ENCODE peak calls at places on chromosomes 11 and 22, in six cellular contexts. Q is effector memory CD4-positive, alpha-beta T cell; H is Calu3; J is PC-9; N is activated naive CD4-positive, alpha-beta T cell; Z is mucosa of gallbladder. U is an unnamed sample.

GRCh38 chr11:68148882-68149281 is 27.7 kb upstream of the CHKA start:
- DNase-seq in N (no peak), Q (no peak), Z (no peak), J (peak), H (no peak), U (no peak)

GRCh38 chr22:21593406-21594232 is 26.1 kb downstream of the UBE2L3 start:
- DNase-seq in N (no peak), Q (no peak), J (no peak), H (peak), Z (no peak), U (no peak)

GRCh38 chr11:32317646-32318045 is 117.7 kb downstream of the WT1 start:
- DNase-seq in N (no peak), Z (no peak), J (no peak), H (no peak), Q (no peak), U (no peak)

GRCh38 chr22:48366056-48366455 is 1461.6 kb downstream of the BRD1 start:
- DNase-seq in Q (no peak), N (no peak), J (no peak), H (no peak), Z (no peak), U (no peak)

GRCh38 chr11:16604784-16605439 is 133.5 kb upstream of the C11orf58 start:
- DNase-seq in N (no peak), J (peak), Z (no peak), Q (no peak), H (peak), U (no peak)

GRCh38 chr11:46360878-46361277 is 13.6 kb downstream of the DGKZ start:
- DNase-seq in J (no peak), H (no peak), N (no peak), Q (no peak), Z (no peak), U (no peak)

GRCh38 chr11:76666408-76666807 is 4.1 kb downstream of the LRRC32 start:
- DNase-seq in J (no peak), Z (no peak), H (no peak), N (no peak), Q (no peak), U (peak)

GRCh38 chr11:86442827-86443226 is 68.1 kb downstream of the CCDC81 start:
- DNase-seq in H (no peak), N (no peak), Z (no peak), Q (no peak), J (no peak), U (no peak)

GRCh38 chr11:57288771-57289579 is 35.8 kb downstream of the TNKS1BP1 start:
- DNase-seq in N (no peak), Z (no peak), J (no peak), Q (no peak), H (no peak), U (peak)

GRCh38 chr11:60700689-60701508 is 1.5 kb downstream of the MS4A8 start:
- DNase-seq in N (no peak), Q (no peak), H (peak), J (no peak), Z (peak), U (no peak)

GRCh38 chr11:102256251-102256650 is 61.0 kb upstream of the BIRC3 start:
- DNase-seq in J (no peak), Z (no peak), H (no peak), Q (no peak), N (no peak), U (peak)

GRCh38 chr22:46738961-46739870 is 1.2 kb upstream of the CERK start:
- DNase-seq in J (peak), H (peak), N (peak), Z (no peak), Q (peak), U (peak)

GRCh38 chr22:24208012-24208749 is 26.9 kb downstream of the SUSD2 start:
- DNase-seq in N (no peak), Z (peak), J (peak), H (peak), Q (no peak), U (no peak)

GRCh38 chr22:47309476-47309875 is 547.0 kb downstream of the TBC1D22A start:
- DNase-seq in J (no peak), Z (no peak), N (no peak), Q (no peak), H (no peak), U (no peak)

GRCh38 chr11:9078113-9079041 is 13.0 kb downstream of the SCUBE2 start:
- DNase-seq in N (no peak), H (no peak), J (no peak), Q (no peak), Z (no peak), U (no peak)

GRCh38 chr11:18115360-18116127 is 9.7 kb upstream of the SAAL1 start:
- DNase-seq in Z (peak), H (peak), Q (peak), N (peak), J (peak), U (peak)

GRCh38 chr22:40123387-40123786 is 54.3 kb upstream of the TNRC6B start:
- DNase-seq in H (no peak), Z (no peak), Q (no peak), J (no peak), N (no peak), U (peak)

GRCh38 chr11:111354601-111354891 is 24.5 kb downstream of the POU2AF1 start:
- DNase-seq in Z (no peak), Q (no peak), J (no peak), H (no peak), N (no peak), U (no peak)

GRCh38 chr11:119284344-119285157 is 32.4 kb downstream of the MCAM start:
- DNase-seq in N (no peak), J (peak), Q (no peak), Z (no peak), H (peak), U (no peak)

U was measured in SK-N-DZ.